ENCODE peak calls at places on chromosome 18, in nine cellular contexts. E, L, Q, S, J, B, V, I and Z are unnamed samples.

GRCh38 chr18:11176416-11176815 is 27.0 kb upstream of the PIEZO2 start:
- DNase-seq in E (peak), L (peak), Q (peak), S (no peak), J (no peak), B (no peak), V (no peak), I (peak), Z (peak)

GRCh38 chr18:55321268-55322175 is 266.5 kb downstream of the TCF4 start:
- DNase-seq in E (peak), L (peak), Q (peak), S (peak), J (peak), B (peak), V (no peak), I (peak), Z (peak)

GRCh38 chr18:63063171-63063570 is 256.4 kb downstream of the BCL2 start:
- DNase-seq in E (peak), L (no peak), Q (no peak), S (peak), J (no peak), B (no peak), V (no peak), I (no peak), Z (no peak)

GRCh38 chr18:49572935-49573334 is 11.1 kb downstream of the LIPG start:
- DNase-seq in E (no peak), L (no peak), Q (no peak), S (no peak), J (no peak), B (no peak), V (no peak), I (no peak), Z (no peak)

GRCh38 chr18:63443820-63444219 is 21.5 kb upstream of the VPS4B start:
- DNase-seq in E (no peak), L (no peak), Q (no peak), S (peak), J (no peak), B (no peak), V (no peak), I (no peak), Z (no peak)

GRCh38 chr18:64519191-64519590 is 370.3 kb upstream of the LINC00305 start:
- DNase-seq in E (no peak), L (no peak), Q (no peak), S (no peak), J (no peak), B (no peak), V (no peak), I (no peak), Z (no peak)

GRCh38 chr18:50749421-50749820 is 70.4 kb downstream of the MRO start:
- DNase-seq in E (no peak), L (no peak), Q (no peak), S (no peak), J (no peak), B (no peak), V (no peak), I (no peak), Z (no peak)

GRCh38 chr18:10559566-10560456 is 34.0 kb downstream of the NAPG start:
- DNase-seq in E (no peak), L (no peak), Q (no peak), S (no peak), J (no peak), B (no peak), V (no peak), I (no peak), Z (no peak)

GRCh38 chr18:42915240-42915791 is 200.2 kb downstream of the RIT2 start:
- DNase-seq in E (no peak), L (no peak), Q (no peak), S (no peak), J (no peak), B (no peak), V (no peak), I (no peak), Z (no peak)

GRCh38 chr18:49030138-49030537 is 79.4 kb upstream of the SMAD7 start:
- DNase-seq in E (peak), L (no peak), Q (no peak), S (no peak), J (no peak), B (peak), V (no peak), I (no peak), Z (no peak)

GRCh38 chr18:14948163-14948540 is 200.2 kb downstream of the ANKRD30B start:
- DNase-seq in E (no peak), L (no peak), Q (no peak), S (no peak), J (no peak), B (no peak), V (no peak), I (no peak), Z (no peak)

GRCh38 chr18:23053756-23054457 is 81.4 kb upstream of the CABLES1 start:
- DNase-seq in E (peak), L (peak), Q (peak), S (peak), J (no peak), B (peak), V (no peak), I (no peak), Z (peak)

GRCh38 chr18:7021994-7022840 is 95.4 kb downstream of the LAMA1 start:
- DNase-seq in E (peak), L (peak), Q (peak), S (peak), J (no peak), B (no peak), V (no peak), I (no peak), Z (peak)

GRCh38 chr18:60508108-60508507 is 135.5 kb upstream of the MC4R start:
- DNase-seq in E (no peak), L (no peak), Q (no peak), S (no peak), J (no peak), B (no peak), V (no peak), I (no peak), Z (no peak)

GRCh38 chr18:25957017-25957416 is 133.4 kb downstream of the SS18 start:
- DNase-seq in E (no peak), L (no peak), Q (no peak), S (no peak), J (no peak), B (no peak), V (no peak), I (no peak), Z (no peak)

GRCh38 chr18:74290831-74291770 is 662 bp downstream of the CYB5A start:
- DNase-seq in E (no peak), L (no peak), Q (no peak), S (peak), J (peak), B (no peak), V (no peak), I (no peak), Z (no peak)

GRCh38 chr18:13395577-13395976 is 177.0 kb downstream of the LDLRAD4 start:
- DNase-seq in E (no peak), L (no peak), Q (no peak), S (no peak), J (no peak), B (no peak), V (no peak), I (no peak), Z (no peak)

GRCh38 chr18:37913051-37913450 is 347.5 kb upstream of the CELF4 start:
- DNase-seq in E (no peak), L (no peak), Q (no peak), S (no peak), J (no peak), B (no peak), V (no peak), I (no peak), Z (no peak)

GRCh38 chr18:31555971-31556747 is 35.5 kb upstream of the TTR start:
- DNase-seq in E (peak), L (peak), Q (peak), S (peak), J (no peak), B (no peak), V (peak), I (peak), Z (peak)

GRCh38 chr18:12310762-12311161 is 2.7 kb downstream of the TUBB6 start:
- DNase-seq in E (no peak), L (no peak), Q (no peak), S (no peak), J (no peak), B (no peak), V (no peak), I (no peak), Z (no peak)

GRCh38 chr18:39840406-39840805 is 2114.6 kb upstream of the PIK3C3 start:
- DNase-seq in E (peak), L (peak), Q (no peak), S (no peak), J (no peak), B (no peak), V (no peak), I (no peak), Z (peak)

GRCh38 chr18:78582131-78582789 is 397.4 kb upstream of the SALL3 start:
- DNase-seq in E (no peak), L (no peak), Q (no peak), S (no peak), J (no peak), B (no peak), V (peak), I (no peak), Z (no peak)

GRCh38 chr18:56086786-56087185 is 498.8 kb upstream of the TCF4 start:
- DNase-seq in E (no peak), L (no peak), Q (no peak), S (no peak), J (no peak), B (no peak), V (no peak), I (no peak), Z (no peak)

GRCh38 chr18:78525364-78526111 is 454.1 kb upstream of the SALL3 start:
- DNase-seq in E (peak), L (peak), Q (no peak), S (no peak), J (no peak), B (no peak), V (no peak), I (no peak), Z (no peak)

GRCh38 chr18:22778996-22779395 is 154.1 kb upstream of the RBBP8 start:
- DNase-seq in E (no peak), L (no peak), Q (no peak), S (no peak), J (no peak), B (no peak), V (no peak), I (no peak), Z (no peak)

GRCh38 chr18:75455249-75456183 is 28.0 kb upstream of the SMIM21 start:
- DNase-seq in E (peak), L (peak), Q (no peak), S (no peak), J (no peak), B (no peak), V (no peak), I (no peak), Z (no peak)

GRCh38 chr18:75454022-75454795 is 26.7 kb upstream of the SMIM21 start:
- DNase-seq in E (no peak), L (no peak), Q (no peak), S (no peak), J (no peak), B (no peak), V (no peak), I (no peak), Z (no peak)

GRCh38 chr18:75456277-75456676 is 28.8 kb upstream of the SMIM21 start:
- DNase-seq in E (peak), L (no peak), Q (no peak), S (no peak), J (no peak), B (no peak), V (no peak), I (no peak), Z (no peak)
- H3K4me3 ChIP-seq in E (peak), L (peak), Q (no peak), S (no peak), J (peak), B (peak), V (no peak), I (no peak), Z (peak)

DNA sequence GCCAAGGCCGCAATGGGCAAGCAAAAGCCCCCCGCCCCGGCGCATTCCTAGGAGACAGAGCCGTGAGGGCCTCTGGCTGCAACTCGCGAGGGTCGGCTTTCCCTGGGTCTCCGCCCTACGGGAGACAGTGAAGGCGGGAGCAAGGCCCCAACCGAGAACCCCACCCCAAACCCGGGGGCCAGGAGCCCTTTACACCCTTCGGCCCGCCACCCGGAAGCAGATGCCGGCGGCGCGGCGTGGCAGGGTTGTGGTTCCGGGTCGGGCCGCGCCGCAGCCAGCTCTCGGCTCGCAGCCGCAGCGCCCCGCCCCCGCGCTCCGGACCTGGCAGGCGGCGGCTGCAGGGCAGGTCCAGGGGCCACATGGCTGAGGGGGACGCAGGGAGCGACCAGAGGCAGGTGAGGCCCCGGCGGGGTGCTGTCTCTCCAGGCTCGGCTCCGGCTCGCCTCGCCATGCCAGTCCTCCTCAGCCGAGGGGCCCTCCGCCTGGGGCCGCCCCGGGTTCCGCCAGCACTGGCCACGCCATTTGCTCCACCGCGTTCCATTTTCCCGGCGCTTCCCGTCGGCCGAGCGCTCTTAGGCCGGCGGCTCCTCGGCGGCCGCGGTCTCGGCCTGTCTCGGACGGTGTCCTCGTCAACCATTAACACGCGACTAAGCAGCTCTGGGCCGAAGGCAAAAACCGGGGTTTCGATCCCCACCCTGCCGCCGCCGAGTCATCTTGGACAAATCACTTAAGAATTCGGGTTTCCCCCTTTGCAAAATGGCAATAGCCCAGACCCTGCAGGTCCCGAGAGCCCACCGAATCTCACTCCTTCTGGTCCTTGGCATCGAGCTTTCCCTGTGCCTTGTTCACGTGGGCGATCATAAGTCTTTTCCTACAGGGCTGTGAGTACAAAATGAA is at the start of gene IMPACT:
- DNase-seq in E (peak), L (peak), Q (peak), S (peak), J (peak), B (peak), V (no peak), I (peak), Z (peak)
- TF ChIP-seq CTCF in E (no peak), L (no peak), Q (no peak), S (no peak), J (no peak), B (no peak), V (no peak), I (no peak), Z (no peak)

GRCh38 chr18:47817017-47817911 is 113.2 kb downstream of the SMAD2 start:
- DNase-seq in E (peak), L (no peak), Q (no peak), S (no peak), J (no peak), B (no peak), V (no peak), I (no peak), Z (no peak)
- H3K4me3 ChIP-seq in E (no peak), L (no peak), Q (no peak), S (no peak), J (peak), B (peak), V (no peak), I (no peak), Z (no peak)

GRCh38 chr18:66560092-66560491 is 43.8 kb downstream of the CDH19 start:
- DNase-seq in E (peak), L (peak), Q (peak), S (peak), J (no peak), B (no peak), V (no peak), I (no peak), Z (no peak)
- TF ChIP-seq CTCF in E (peak), L (peak), Q (peak), S (peak), J (peak), B (no peak), V (peak), I (no peak), Z (peak)

GRCh38 chr18:53117851-53118250 is 777.9 kb downstream of the DCC start:
- DNase-seq in E (no peak), L (no peak), Q (no peak), S (no peak), J (no peak), B (no peak), V (no peak), I (no peak), Z (no peak)

GRCh38 chr18:53115876-53116585 is 776.0 kb downstream of the DCC start:
- DNase-seq in E (no peak), L (no peak), Q (no peak), S (no peak), J (no peak), B (no peak), V (no peak), I (no peak), Z (no peak)
- H3K4me3 ChIP-seq in E (no peak), L (no peak), Q (no peak), S (peak), J (no peak), B (no peak), V (no peak), I (no peak), Z (no peak)

GRCh38 chr18:59266459-59266858 is 6.8 kb downstream of the RAX start:
- DNase-seq in E (no peak), L (no peak), Q (no peak), S (no peak), J (no peak), B (no peak), V (no peak), I (no peak), Z (no peak)
- TF ChIP-seq CTCF in E (no peak), L (no peak), Q (no peak), S (peak), J (no peak), B (no peak), V (no peak), I (no peak), Z (peak)

GRCh38 chr18:76708036-76708726 is 114.2 kb upstream of the ZNF236 start:
- DNase-seq in E (no peak), L (no peak), Q (no peak), S (no peak), J (no peak), B (peak), V (no peak), I (no peak), Z (no peak)
- H3K4me3 ChIP-seq in E (no peak), L (no peak), Q (no peak), S (no peak), J (no peak), B (no peak), V (no peak), I (no peak), Z (no peak)